ENCODE peak calls at places on chromosomes 3 and 15, in ten cellular contexts. U is choroid plexus epithelial cell; Y is foreskin keratinocyte; N is HepG2; T is HCT116; L is COR-L47; R is effector CD8-positive, alpha-beta T cell; G is adrenal gland; P is RWPE1; C is lower lobe of right lung. B is an unnamed sample.

GRCh38 chr15:85563328-85563727 is 182.9 kb downstream of the AKAP13 start:
- DNase-seq in G (no peak), P (no peak), C (no peak), U (peak; percentile 89), L (no peak), Y (no peak), N (peak; percentile 36), T (no peak), R (no peak), B (no peak)

GRCh38 chr15:98800437-98801233 is 152.3 kb downstream of the IGF1R start:
- DNase-seq in R (no peak), L (peak; percentile 92), U (peak; percentile 92), N (peak; percentile 54), C (no peak), P (peak; percentile 84), Y (peak; percentile 75), G (peak; percentile 62), T (peak; percentile 59), B (no peak)

GRCh38 chr15:53458736-53459135 is 300.7 kb downstream of the WDR72 start:
- DNase-seq in T (no peak), Y (no peak), R (no peak), C (no peak), G (no peak), N (peak; percentile 28), P (no peak), U (no peak), L (no peak), B (no peak)

GRCh38 chr3:178223876-178224275 is 312.4 kb upstream of the KCNMB2 start:
- DNase-seq in L (no peak), C (no peak), Y (peak; percentile 80), N (no peak), U (peak; percentile 35), R (no peak), T (no peak), G (no peak), P (no peak), B (no peak)

GRCh38 chr15:34725565-34725964 is 29.2 kb downstream of the GJD2 start:
- DNase-seq in L (no peak), N (no peak), C (no peak), P (no peak), T (no peak), R (no peak), G (no peak), U (no peak), Y (peak; percentile 34), B (no peak)

GRCh38 chr15:69410290-69410874 is 3.8 kb upstream of the KIF23 start:
- DNase-seq in U (peak; percentile 44), L (peak; percentile 47), N (peak; percentile 11), R (no peak), Y (peak; percentile 70), T (peak; percentile 22), G (no peak), C (no peak), P (peak; percentile 91), B (no peak)

GRCh38 chr3:77372634-77373346 is 332.9 kb downstream of the ROBO2 start:
- DNase-seq in N (no peak), T (no peak), G (no peak), U (no peak), Y (no peak), R (no peak), L (no peak), P (no peak), C (no peak), B (no peak)

GRCh38 chr15:92503458-92503857 is 109.8 kb downstream of the ST8SIA2 start:
- DNase-seq in L (no peak), Y (no peak), R (no peak), T (no peak), U (no peak), P (no peak), C (no peak), N (no peak), G (no peak), B (no peak)

GRCh38 chr3:121175083-121175482 is 267.1 kb downstream of the STXBP5L start:
- DNase-seq in Y (no peak), C (no peak), R (no peak), N (no peak), T (no peak), U (no peak), L (no peak), P (no peak), G (no peak), B (no peak)

GRCh38 chr15:58392611-58393161 is 39.1 kb upstream of the LIPC start:
- DNase-seq in G (no peak), Y (no peak), T (no peak), N (no peak), C (no peak), P (no peak), U (no peak), R (no peak), L (no peak), B (no peak)

GRCh38 chr3:158091526-158091925 is 14.7 kb downstream of the SHOX2 start:
- DNase-seq in U (peak; percentile 72), R (no peak), G (no peak), Y (no peak), N (peak; percentile 15), P (no peak), T (no peak), L (no peak), C (no peak), B (no peak)

GRCh38 chr3:124699686-124700396 is 30.4 kb upstream of the UMPS start:
- DNase-seq in P (no peak), N (peak; percentile 98), G (peak; percentile 91), C (no peak), R (no peak), T (no peak), Y (no peak), U (no peak), L (no peak), B (no peak)

GRCh38 chr3:148467341-148467740 is 230.4 kb upstream of the AGTR1 start:
- DNase-seq in Y (no peak), U (no peak), N (no peak), G (no peak), P (no peak), R (no peak), L (no peak), C (no peak), T (no peak), B (no peak)

GRCh38 chr3:160210799-160211221 is 14.4 kb upstream of the C3orf80 start:
- DNase-seq in G (no peak), C (no peak), U (peak; percentile 81), T (peak; percentile 62), N (peak; percentile 11), R (no peak), Y (peak; percentile 62), L (no peak), P (peak; percentile 30), B (no peak)

GRCh38 chr3:111690242-111690641 is 95.1 kb upstream of the ZBED2 start:
- DNase-seq in L (peak; percentile 98), C (no peak), G (no peak), Y (peak; percentile 66), R (no peak), N (no peak), P (no peak), T (no peak), U (peak; percentile 53), B (no peak)

GRCh38 chr3:111668912-111669488 is 73.9 kb upstream of the ZBED2 start:
- DNase-seq in N (peak; percentile 50), R (no peak), T (peak; percentile 47), C (no peak), U (peak; percentile 80), P (peak; percentile 55), G (no peak), L (peak; percentile 77), Y (peak; percentile 61), B (no peak)

GRCh38 chr15:78056714-78057269 is 20.7 kb downstream of the TBC1D2B start:
- DNase-seq in C (no peak), T (no peak), N (no peak), L (no peak), G (peak; percentile 32), Y (peak; percentile 68), R (no peak), P (peak; percentile 57), U (peak; percentile 56), B (no peak)

GRCh38 chr15:69395460-69395859 is 18.7 kb upstream of the KIF23 start:
- DNase-seq in R (no peak), N (no peak), U (no peak), L (no peak), T (no peak), G (no peak), P (no peak), C (no peak), Y (no peak), B (no peak)

GRCh38 chr3:13824521-13825316 is 55.2 kb downstream of the WNT7A start:
- DNase-seq in C (no peak), L (no peak), G (no peak), Y (peak; percentile 59), U (no peak), P (no peak), N (no peak), R (no peak), T (no peak), B (no peak)

GRCh38 chr3:123602325-123602724 is 17.5 kb upstream of the HACD2 start:
- DNase-seq in T (peak; percentile 69), C (no peak), R (no peak), L (peak; percentile 17), Y (peak; percentile 90), U (peak; percentile 85), N (peak; percentile 78), P (peak; percentile 79), G (no peak), B (no peak)

GRCh38 chr3:49454457-49454856 is 15.6 kb upstream of the DAG1 start:
- DNase-seq in C (no peak), P (no peak), Y (peak; percentile 23), L (no peak), T (peak; percentile 52), G (no peak), U (no peak), R (no peak), N (peak; percentile 66), B (no peak)

GRCh38 chr15:82537351-82537908 is 2.8 kb downstream of the RPS17 start:
- DNase-seq in L (no peak), R (no peak), T (no peak), P (no peak), C (no peak), N (no peak), Y (no peak), U (no peak), G (no peak), B (no peak)

GRCh38 chr3:128290484-128290883 is 137.2 kb downstream of the EEFSEC start:
- DNase-seq in L (no peak), G (no peak), N (no peak), T (no peak), C (no peak), P (no peak), U (no peak), Y (no peak), R (no peak), B (no peak)

GRCh38 chr3:15634671-15635661 is 33.4 kb downstream of the BTD start:
- DNase-seq in L (no peak), U (peak; percentile 58), G (peak; percentile 45), P (no peak), C (no peak), N (no peak), Y (no peak), T (no peak), R (no peak), B (no peak)

GRCh38 chr3:33425456-33425855 is 14.7 kb downstream of the UBP1 start:
- DNase-seq in N (no peak), R (no peak), C (no peak), Y (no peak), G (no peak), L (peak; percentile 18), P (no peak), T (no peak), U (peak; percentile 44), B (no peak)

GRCh38 chr15:95024388-95024787 is 793.0 kb downstream of the MCTP2 start:
- DNase-seq in C (no peak), U (peak; percentile 78), P (peak; percentile 5), N (no peak), T (peak; percentile 24), R (no peak), Y (peak; percentile 45), G (no peak), L (peak; percentile 15), B (no peak)

B was measured in central memory CD8-positive, alpha-beta T cell.